ENCODE peak calls at places on chromosomes 12 and 14, in four cellular contexts. J is neuronal stem cell, K is AML-193, A is coronary artery. G is an unnamed sample.

GRCh38 chr12:58503731-58504520 is 416.4 kb downstream of the LRIG3 start:
- DNase-seq in J (no peak), K (no peak), A (no peak), G (no peak)

GRCh38 chr14:94001501-94002396 is 4.6 kb downstream of the CCDC197 start:
- DNase-seq in J (peak; percentile 56), K (peak; percentile 41), A (no peak), G (peak; percentile 45)

GRCh38 chr12:20463920-20464524 is 95.7 kb downstream of the PDE3A start:
- DNase-seq in J (no peak), K (peak; percentile 33), A (no peak), G (no peak)

GRCh38 chr12:131923260-131923659 is 5.8 kb upstream of the PUS1 start:
- DNase-seq in J (no peak), K (no peak), A (no peak), G (no peak)

GRCh38 chr14:83085141-83085540 is 1551.5 kb upstream of the SEL1L start:
- DNase-seq in J (no peak), K (no peak), A (no peak), G (no peak)

GRCh38 chr12:6370994-6371754 is 4.2 kb downstream of the SCNN1A start:
- DNase-seq in J (peak; percentile 50), K (no peak), A (no peak), G (no peak)

GRCh38 chr12:97003276-97003675 is 96.2 kb downstream of the NEDD1 start:
- DNase-seq in J (no peak), K (no peak), A (no peak), G (no peak)

GRCh38 chr12:22856120-22856699 is 231.2 kb downstream of the ETNK1 start:
- DNase-seq in J (peak; percentile 14), K (peak; percentile 57), A (no peak), G (no peak)

GRCh38 chr12:10771132-10771733 is 31.2 kb downstream of the TAS2R7 start:
- DNase-seq in J (peak; percentile 4), K (peak; percentile 26), A (no peak), G (no peak)

GRCh38 chr12:132445884-132446471 is 44.0 kb upstream of the FBRSL1 start:
- DNase-seq in J (peak; percentile 79), K (peak; percentile 57), A (no peak), G (no peak)

GRCh38 chr14:25150934-25151790 is 101.2 kb upstream of the STXBP6 start:
- DNase-seq in J (no peak), K (peak; percentile 61), A (no peak), G (no peak)

GRCh38 chr12:65854629-65855028 is 30.3 kb downstream of the HMGA2 start:
- DNase-seq in J (no peak), K (no peak), A (no peak), G (no peak)